ENCODE peak calls at places on chromosomes 7 and 10, in five cellular contexts. C is SK-N-MC, A is neural progenitor cell, H is GM23248, I is HCT116. Z is an unnamed sample. For H3K36me3, the result is how much of the 10 kb centered on the place peaks cover.

GRCh38 chr7:142033154-142033553 is 37.5 kb downstream of the MGAM start:
- DNase-seq in H (no peak), C (no peak), I (no peak), A (no peak), Z (no peak)

GRCh38 chr10:127536972-127537760 is 11.9 kb upstream of the NPS start:
- DNase-seq in I (no peak), A (no peak), H (no peak), C (no peak), Z (no peak)

GRCh38 chr10:5391780-5392179 is 12.8 kb downstream of the TUBAL3 start:
- DNase-seq in C (no peak), A (no peak), I (no peak), H (no peak), Z (no peak)

GRCh38 chr10:95445837-95446347 is 115.3 kb downstream of the SORBS1 start:
- DNase-seq in H (peak), I (peak), A (peak), C (no peak), Z (peak)

GRCh38 chr7:116011584-116011983 is 19.0 kb downstream of the TFEC start:
- DNase-seq in I (no peak), H (no peak), C (no peak), A (no peak), Z (no peak)

GRCh38 chr10:89944138-89944537 is 242.7 kb downstream of the KIF20B start:
- DNase-seq in I (no peak), C (no peak), H (no peak), A (no peak), Z (no peak)

GRCh38 chr10:42781893-42782445 is 626 bp upstream of the BMS1 start:
- DNase-seq in H (peak), C (no peak), A (no peak), I (no peak), Z (no peak)

GRCh38 chr10:17290226-17290625 is 62.2 kb downstream of the VIM start:
- DNase-seq in I (peak), H (peak), A (peak), C (no peak), Z (no peak)

GRCh38 chr10:113853577-113854018 is 284 bp downstream of the DCLRE1A start:
- DNase-seq in C (no peak), H (peak), A (no peak), I (no peak), Z (no peak)

GRCh38 chr7:130723784-130724183 is 10.2 kb downstream of the KLF14 start:
- DNase-seq in H (no peak), A (no peak), C (peak), I (no peak), Z (no peak)

GRCh38 chr10:118958984-118959916 is 70.3 kb upstream of the NANOS1 start:
- DNase-seq in I (no peak), H (peak), A (no peak), C (no peak), Z (no peak)

GRCh38 chr7:105408791-105409410 is 20.2 kb upstream of the SRPK2 start:
- DNase-seq in I (no peak), C (no peak), A (no peak), H (no peak), Z (no peak)

GRCh38 chr7:77802557-77803410 is 4.2 kb downstream of the PHTF2 start:
- DNase-seq in C (peak), A (no peak), I (no peak), H (no peak), Z (no peak)

GRCh38 chr10:9792181-9792580 is 1225.5 kb upstream of the CELF2 start:
- DNase-seq in I (no peak), A (no peak), H (peak), C (no peak), Z (no peak)

GRCh38 chr7:141053626-141054025 is 20.2 kb upstream of the TMEM178B start:
- DNase-seq in H (no peak), C (no peak), A (no peak), I (no peak), Z (no peak)

GRCh38 chr7:56479748-56480147 is 363.5 kb upstream of the NUPR2 start:
- DNase-seq in H (no peak), A (no peak), I (no peak), C (no peak), Z (no peak)

GRCh38 chr10:93471110-93471651 is 11.0 kb downstream of the MYOF start:
- DNase-seq in H (peak), C (no peak), I (peak), A (no peak), Z (no peak)

GRCh38 chr10:50992356-50992866 is 81.9 kb upstream of the PRKG1 start:
- DNase-seq in H (peak), C (no peak), I (no peak), A (peak), Z (no peak)

GRCh38 chr7:100069991-100070390 is 11.5 kb downstream of the ZNF3 start:
- DNase-seq in H (no peak), A (no peak), C (no peak), I (no peak), Z (no peak)

GRCh38 chr10:90373911-90374310 is 483.9 kb downstream of the HTR7 start:
- DNase-seq in H (no peak), I (no peak), C (no peak), A (no peak), Z (no peak)

GRCh38 chr7:12030116-12030515 is 181.0 kb upstream of the TMEM106B start:
- DNase-seq in A (no peak), C (no peak), H (peak), I (no peak), Z (no peak)

GRCh38 chr10:47050618-47051455 is 139.6 kb downstream of the PTPN20 start:
- DNase-seq in H (no peak), C (no peak), I (no peak), A (no peak), Z (no peak)

GRCh38 chr10:47051741-47052238 is 140.6 kb downstream of the PTPN20 start:
- DNase-seq in A (no peak), I (no peak), H (no peak), C (no peak), Z (no peak)

GRCh38 chr10:47048533-47048905 is 137.3 kb downstream of the PTPN20 start:
- DNase-seq in C (no peak), I (no peak), H (peak), A (peak), Z (no peak)

GRCh38 chr10:47049056-47049851 is 138.0 kb downstream of the PTPN20 start:
- DNase-seq in A (no peak), H (no peak), I (no peak), C (no peak), Z (no peak)

GRCh38 chr10:47049906-47050305 is 138.7 kb downstream of the PTPN20 start:
- DNase-seq in I (no peak), H (no peak), A (no peak), C (no peak), Z (no peak)
- TF ChIP-seq EZH2 in I (no peak), H (no peak), A (no peak), C (no peak), Z (no peak)

GRCh38 chr10:28535846-28536245 is 2.9 kb downstream of the WAC start:
- DNase-seq in H (no peak), I (no peak), A (no peak), C (no peak), Z (no peak)
- H3K36me3 ChIP-seq in H (half or more), I (half or more), A (half or more), C (half or more), Z (under half)

DNA sequence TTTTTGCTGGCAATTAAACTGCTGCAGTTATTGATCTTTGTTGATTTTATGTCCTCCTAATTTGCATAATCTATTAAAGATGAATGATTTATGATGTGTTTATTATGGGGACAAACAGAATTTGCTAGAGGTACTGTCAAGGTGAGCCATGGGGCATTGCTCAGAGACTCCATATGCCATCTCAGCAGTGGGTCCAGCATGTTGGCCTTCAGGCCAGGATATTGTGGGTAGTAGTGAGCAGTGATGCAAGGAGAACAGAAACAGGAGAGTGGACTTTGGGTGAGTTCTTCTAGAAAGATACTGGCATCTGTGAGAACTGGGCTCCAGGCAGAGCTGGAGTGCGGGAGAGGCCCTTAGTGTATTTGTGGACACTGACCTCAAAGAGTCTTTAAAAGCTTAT is 65.9 kb downstream of the PAX2 start:
- DNase-seq in A (no peak), H (no peak), I (no peak), C (no peak), Z (no peak)
- TF ChIP-seq EZH2 in A (no peak), H (no peak), I (no peak), C (no peak), Z (no peak)

GRCh38 chr7:252981-253380 is 37.0 kb upstream of the FOXL3 start:
- DNase-seq in I (no peak), A (no peak), H (no peak), C (no peak), Z (no peak)
- H3K36me3 ChIP-seq in I (under half), A (under half), H (under half), C (under half), Z (under half)

GRCh38 chr10:70233109-70233938 is at the start of gene PPA1:
- DNase-seq in I (peak), C (no peak), A (peak), H (peak), Z (peak)

GRCh38 chr10:70232859-70233108 is 445 bp downstream of the PPA1 start:
- DNase-seq in A (no peak), H (no peak), C (no peak), I (no peak), Z (no peak)

GRCh38 chr10:70234668-70235447 is 1.6 kb upstream of the PPA1 start:
- DNase-seq in A (no peak), C (peak), H (peak), I (no peak), Z (no peak)

GRCh38 chr10:70233939-70234300 is 691 bp upstream of the PPA1 start:
- DNase-seq in I (no peak), H (no peak), A (no peak), C (no peak), Z (no peak)

GRCh38 chr10:70232155-70232858 is 922 bp downstream of the PPA1 start:
- DNase-seq in H (peak), I (no peak), A (peak), C (no peak), Z (no peak)
- TF ChIP-seq EZH2 in H (no peak), I (no peak), A (peak), C (no peak), Z (no peak)

Z was measured in keratinocyte.